ENCODE peak calls at places on chromosomes 5 and 9, in five cellular contexts. Z is BE2C; F is tibial nerve; S is CD8-positive, alpha-beta memory T cell; Y is adipocyte. G is an unnamed sample. For H3K4me1, the result is how much of the 10 kb centered on the place peaks cover.

GRCh38 chr5:134873494-134873893 is 677 bp upstream of the TXNDC15 start:
- DNase-seq in S (no peak), Z (no peak), Y (no peak), F (no peak), G (no peak)

GRCh38 chr9:95079461-95079860 is 238.0 kb downstream of the FANCC start:
- DNase-seq in Y (no peak), S (no peak), Z (no peak), F (no peak), G (no peak)

GRCh38 chr5:8749556-8749955 is 796.3 kb downstream of the SEMA5A start:
- DNase-seq in F (no peak), S (no peak), Z (no peak), Y (no peak), G (no peak)

GRCh38 chr5:139275536-139276297 is 17.8 kb upstream of the MATR3 start:
- DNase-seq in S (no peak), F (no peak), Z (no peak), Y (no peak), G (no peak)

GRCh38 chr9:19642256-19642655 is 146.6 kb downstream of the SLC24A2 start:
- DNase-seq in F (no peak), S (no peak), Y (no peak), Z (no peak), G (no peak)

GRCh38 chr5:77852514-77853352 is 76.6 kb upstream of the TBCA start:
- DNase-seq in F (no peak), Y (peak), S (peak), Z (peak), G (peak)

GRCh38 chr5:160312960-160313734 is 783 bp upstream of the CCNJL start:
- DNase-seq in S (no peak), F (no peak), Y (no peak), Z (no peak), G (no peak)

GRCh38 chr9:70119786-70120185 is 76.1 kb downstream of the MAMDC2 start:
- DNase-seq in Y (no peak), S (no peak), Z (no peak), F (no peak), G (no peak)

GRCh38 chr5:31380049-31380448 is 151.8 kb downstream of the DROSHA start:
- DNase-seq in Z (no peak), Y (no peak), F (no peak), S (no peak), G (no peak)

GRCh38 chr5:139982975-139983240 is 60.2 kb downstream of the NRG2 start:
- DNase-seq in S (no peak), Y (no peak), Z (no peak), F (no peak), G (no peak)

GRCh38 chr9:79387091-79387490 is 184.7 kb upstream of the TLE4 start:
- DNase-seq in Z (no peak), F (no peak), S (no peak), Y (no peak), G (no peak)

GRCh38 chr5:148401604-148402003 is 17.8 kb downstream of the FBXO38 start:
- DNase-seq in Z (no peak), S (no peak), Y (peak), F (no peak), G (no peak)

GRCh38 chr5:169201597-169201996 is 99.3 kb downstream of the SLIT3 start:
- DNase-seq in S (no peak), Y (no peak), F (no peak), Z (no peak), G (no peak)

GRCh38 chr5:38548064-38548759 is 8.2 kb downstream of the LIFR start:
- DNase-seq in F (no peak), Y (no peak), Z (no peak), S (no peak), G (no peak)

GRCh38 chr9:6090811-6091210 is 75.4 kb upstream of the RANBP6 start:
- DNase-seq in S (no peak), Z (no peak), F (no peak), Y (no peak), G (no peak)

GRCh38 chr5:54457094-54457531 is 1.6 kb downstream of the HSPB3 start:
- DNase-seq in F (no peak), S (no peak), Y (peak), Z (no peak), G (no peak)

GRCh38 chr9:5626727-5627634 is 1.9 kb upstream of the RIC1 start:
- DNase-seq in Z (peak), Y (peak), S (peak), F (no peak), G (no peak)

GRCh38 chr9:136862849-136863622 is 3.1 kb downstream of the EDF1 start:
- DNase-seq in F (no peak), S (no peak), Y (no peak), Z (no peak), G (peak)

DNA sequence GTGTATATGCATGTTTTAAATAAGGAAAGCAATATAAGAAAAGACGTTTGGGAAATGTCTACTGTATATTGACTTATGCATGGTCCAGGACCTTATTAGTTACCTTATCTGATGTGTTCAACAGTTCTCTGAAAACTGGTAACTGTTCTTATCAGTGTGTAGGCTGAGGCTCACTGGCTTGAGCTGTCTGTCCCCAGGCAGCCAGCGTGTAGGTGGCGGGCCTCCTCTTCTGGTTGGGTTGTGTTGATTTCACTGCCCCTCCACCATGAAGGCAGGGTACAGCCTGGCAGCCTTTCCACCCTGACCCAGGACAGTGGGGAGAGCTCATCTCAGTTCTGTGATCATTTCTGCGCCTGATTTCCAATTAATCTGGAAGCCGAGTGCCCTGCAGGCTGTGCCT is 38.7 kb upstream of the SEMA4D start:
- DNase-seq in F (no peak), S (no peak), Y (no peak), Z (no peak), G (no peak)
- H3K4me1 ChIP-seq in F (under half), S (half or more), Y (under half), Z (under half), G (under half)

DNA sequence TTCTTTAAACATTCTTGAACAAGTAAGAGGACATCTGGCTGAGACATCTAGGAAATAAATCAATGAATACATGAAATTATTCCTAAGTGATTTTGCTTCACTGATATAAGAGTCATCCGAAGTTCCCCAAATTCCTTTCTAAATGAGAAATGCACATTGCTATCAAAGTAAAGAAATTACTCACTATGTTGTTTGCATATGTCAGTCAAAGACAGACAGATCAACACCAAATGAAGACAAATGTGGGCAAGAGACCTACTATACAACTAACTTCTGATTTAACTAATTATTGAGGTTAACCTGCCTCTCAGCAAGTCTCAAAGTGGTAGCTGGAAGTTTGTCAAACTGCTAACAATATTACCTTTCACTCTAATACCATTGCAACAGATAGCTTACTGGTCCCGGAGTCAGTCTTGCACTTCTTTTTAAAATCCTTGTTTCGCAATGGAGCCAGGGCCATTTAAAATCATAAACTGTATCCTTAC is 13.2 kb downstream of the TUT7 start:
- DNase-seq in S (no peak), Y (peak), F (no peak), Z (no peak), G (no peak)
- H3K4me1 ChIP-seq in S (under half), Y (under half), F (under half), Z (under half), G (under half)

GRCh38 chr5:158744680-158745079 is 355.0 kb downstream of the EBF1 start:
- DNase-seq in Z (no peak), Y (no peak), S (no peak), F (no peak), G (no peak)
- H3K4me1 ChIP-seq in Z (under half), Y (under half), S (under half), F (under half), G (under half)

DNA sequence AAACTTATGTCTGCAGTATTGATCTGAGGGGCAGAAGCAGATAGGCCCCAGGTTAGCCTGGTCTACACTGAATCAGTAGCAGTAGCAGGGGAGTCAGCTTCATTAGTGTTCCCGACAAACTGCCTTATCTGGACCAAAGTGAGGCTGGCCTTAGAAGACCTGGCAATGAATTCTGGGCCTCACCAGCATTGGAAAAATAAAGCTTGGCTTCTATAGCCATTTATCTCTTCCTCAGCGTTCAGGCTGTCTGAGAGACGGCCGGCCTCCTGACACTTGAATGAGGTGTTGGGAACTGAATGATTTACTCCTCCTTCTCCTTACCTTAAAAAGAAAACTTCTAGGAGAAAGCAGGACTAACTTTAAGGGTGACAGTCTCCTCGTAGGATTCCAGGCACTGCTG is 141.8 kb upstream of the RUSC2 start:
- DNase-seq in Y (no peak), Z (no peak), S (no peak), F (no peak), G (no peak)
- H3K4me1 ChIP-seq in Y (under half), Z (under half), S (under half), F (under half), G (under half)

GRCh38 chr5:10567781-10568321 is 4.0 kb downstream of the ANKRD33B start:
- DNase-seq in Y (peak), S (no peak), F (no peak), Z (no peak), G (no peak)
- H3K4me1 ChIP-seq in Y (under half), S (under half), F (under half), Z (under half), G (under half)

GRCh38 chr5:178542455-178542854 is 47.7 kb downstream of the COL23A1 start:
- DNase-seq in S (no peak), Z (no peak), F (no peak), Y (no peak), G (no peak)
- H3K4me1 ChIP-seq in S (under half), Z (under half), F (under half), Y (under half), G (under half)

G was measured in right lobe of liver.